ENCODE peak calls at places on chromosomes 7 and 10, in seven cellular contexts. One of them, this sample, is unnamed.

GRCh38 chr7:70380315-70381027 is 751.5 kb upstream of the GALNT17 start:
- DNase-seq in HFFc6: no peak
- DNase-seq in esophagus squamous epithelium: no peak
- DNase-seq in transverse colon: no peak
- DNase-seq in cardiac muscle cell: no peak
- DNase-seq in spleen: no peak
- DNase-seq in Calu3: no peak
- DNase-seq in this sample: no peak

GRCh38 chr7:21851445-21852043 is 94.2 kb downstream of the CDCA7L start:
- DNase-seq in HFFc6: no peak
- DNase-seq in esophagus squamous epithelium: no peak
- DNase-seq in transverse colon: no peak
- DNase-seq in cardiac muscle cell: no peak
- DNase-seq in spleen: no peak
- DNase-seq in Calu3: no peak
- DNase-seq in this sample: no peak

GRCh38 chr10:77497748-77498147 is 139.9 kb downstream of the KCNMA1 start:
- DNase-seq in HFFc6: no peak
- DNase-seq in esophagus squamous epithelium: no peak
- DNase-seq in transverse colon: no peak
- DNase-seq in cardiac muscle cell: no peak
- DNase-seq in spleen: no peak
- DNase-seq in Calu3: no peak
- DNase-seq in this sample: no peak

GRCh38 chr10:63629363-63630084 is 108.3 kb downstream of the REEP3 start:
- DNase-seq in HFFc6: peak
- DNase-seq in esophagus squamous epithelium: peak
- DNase-seq in transverse colon: peak
- DNase-seq in cardiac muscle cell: peak
- DNase-seq in spleen: peak
- DNase-seq in Calu3: peak
- DNase-seq in this sample: no peak

GRCh38 chr7:106599343-106599698 is 61.6 kb downstream of the CCDC71L start:
- DNase-seq in HFFc6: no peak
- DNase-seq in esophagus squamous epithelium: no peak
- DNase-seq in transverse colon: peak
- DNase-seq in cardiac muscle cell: no peak
- DNase-seq in spleen: no peak
- DNase-seq in Calu3: no peak
- DNase-seq in this sample: no peak

GRCh38 chr7:36906448-36906847 is 182.2 kb upstream of the AOAH start:
- DNase-seq in HFFc6: no peak
- DNase-seq in esophagus squamous epithelium: no peak
- DNase-seq in transverse colon: no peak
- DNase-seq in cardiac muscle cell: no peak
- DNase-seq in spleen: no peak
- DNase-seq in Calu3: no peak
- DNase-seq in this sample: no peak

GRCh38 chr7:119010635-119011034 is 786.1 kb downstream of the ANKRD7 start:
- DNase-seq in HFFc6: no peak
- DNase-seq in esophagus squamous epithelium: no peak
- DNase-seq in transverse colon: no peak
- DNase-seq in cardiac muscle cell: no peak
- DNase-seq in spleen: no peak
- DNase-seq in Calu3: no peak
- DNase-seq in this sample: no peak

GRCh38 chr7:85320699-85321476 is 134.0 kb upstream of the SEMA3D start:
- DNase-seq in HFFc6: no peak
- DNase-seq in esophagus squamous epithelium: no peak
- DNase-seq in transverse colon: no peak
- DNase-seq in cardiac muscle cell: no peak
- DNase-seq in spleen: no peak
- DNase-seq in Calu3: no peak
- DNase-seq in this sample: no peak

GRCh38 chr7:122628651-122629411 is 70.1 kb downstream of the RNF133 start:
- DNase-seq in HFFc6: no peak
- DNase-seq in esophagus squamous epithelium: no peak
- DNase-seq in transverse colon: no peak
- DNase-seq in cardiac muscle cell: no peak
- DNase-seq in spleen: no peak
- DNase-seq in Calu3: no peak
- DNase-seq in this sample: no peak

GRCh38 chr7:924541-925231 is 29.8 kb downstream of the ADAP1 start:
- DNase-seq in HFFc6: no peak
- DNase-seq in esophagus squamous epithelium: no peak
- DNase-seq in transverse colon: peak
- DNase-seq in cardiac muscle cell: no peak
- DNase-seq in spleen: peak
- DNase-seq in Calu3: peak
- DNase-seq in this sample: no peak

GRCh38 chr10:27258838-27259532 is 18.4 kb upstream of the ACBD5 start:
- DNase-seq in HFFc6: no peak
- DNase-seq in esophagus squamous epithelium: no peak
- DNase-seq in transverse colon: peak
- DNase-seq in cardiac muscle cell: peak
- DNase-seq in spleen: peak
- DNase-seq in Calu3: peak
- DNase-seq in this sample: no peak

GRCh38 chr7:128742206-128742605 is 3.0 kb downstream of the CALU start:
- DNase-seq in HFFc6: peak
- DNase-seq in esophagus squamous epithelium: no peak
- DNase-seq in transverse colon: no peak
- DNase-seq in cardiac muscle cell: no peak
- DNase-seq in spleen: no peak
- DNase-seq in Calu3: no peak
- DNase-seq in this sample: no peak

GRCh38 chr10:99658622-99659030 is 683 bp upstream of the ENTPD7 start:
- DNase-seq in HFFc6: peak
- DNase-seq in esophagus squamous epithelium: peak
- DNase-seq in transverse colon: peak
- DNase-seq in cardiac muscle cell: peak
- DNase-seq in spleen: peak
- DNase-seq in Calu3: no peak
- DNase-seq in this sample: no peak

GRCh38 chr10:125843603-125844329 is 20.4 kb downstream of the BCCIP start:
- DNase-seq in HFFc6: no peak
- DNase-seq in esophagus squamous epithelium: no peak
- DNase-seq in transverse colon: no peak
- DNase-seq in cardiac muscle cell: no peak
- DNase-seq in spleen: no peak
- DNase-seq in Calu3: no peak
- DNase-seq in this sample: no peak

GRCh38 chr10:78357027-78357672 is 323.5 kb downstream of the RPS24 start:
- DNase-seq in HFFc6: no peak
- DNase-seq in esophagus squamous epithelium: no peak
- DNase-seq in transverse colon: no peak
- DNase-seq in cardiac muscle cell: no peak
- DNase-seq in spleen: peak
- DNase-seq in Calu3: no peak
- DNase-seq in this sample: no peak

GRCh38 chr7:88218836-88219605 is 817 bp downstream of the SRI start:
- DNase-seq in HFFc6: peak
- DNase-seq in esophagus squamous epithelium: no peak
- DNase-seq in transverse colon: peak
- DNase-seq in cardiac muscle cell: peak
- DNase-seq in spleen: peak
- DNase-seq in Calu3: peak
- DNase-seq in this sample: no peak

GRCh38 chr7:155491812-155492211 is 33.9 kb downstream of the EN2 start:
- DNase-seq in HFFc6: no peak
- DNase-seq in esophagus squamous epithelium: no peak
- DNase-seq in transverse colon: no peak
- DNase-seq in cardiac muscle cell: no peak
- DNase-seq in spleen: no peak
- DNase-seq in Calu3: no peak
- DNase-seq in this sample: no peak

GRCh38 chr10:9069136-9069535 is 1014.6 kb downstream of the GATA3 start:
- DNase-seq in HFFc6: no peak
- DNase-seq in esophagus squamous epithelium: no peak
- DNase-seq in transverse colon: no peak
- DNase-seq in cardiac muscle cell: no peak
- DNase-seq in spleen: no peak
- DNase-seq in Calu3: no peak
- DNase-seq in this sample: no peak

GRCh38 chr10:130230611-130231010 is 94.4 kb downstream of the GLRX3 start:
- DNase-seq in HFFc6: no peak
- DNase-seq in esophagus squamous epithelium: no peak
- DNase-seq in transverse colon: no peak
- DNase-seq in cardiac muscle cell: no peak
- DNase-seq in spleen: peak
- DNase-seq in Calu3: no peak
- DNase-seq in this sample: no peak

GRCh38 chr10:94358480-94358879 is 4.3 kb downstream of the NOC3L start:
- DNase-seq in HFFc6: peak
- DNase-seq in esophagus squamous epithelium: no peak
- DNase-seq in transverse colon: no peak
- DNase-seq in cardiac muscle cell: no peak
- DNase-seq in spleen: no peak
- DNase-seq in Calu3: peak
- DNase-seq in this sample: no peak

DNA sequence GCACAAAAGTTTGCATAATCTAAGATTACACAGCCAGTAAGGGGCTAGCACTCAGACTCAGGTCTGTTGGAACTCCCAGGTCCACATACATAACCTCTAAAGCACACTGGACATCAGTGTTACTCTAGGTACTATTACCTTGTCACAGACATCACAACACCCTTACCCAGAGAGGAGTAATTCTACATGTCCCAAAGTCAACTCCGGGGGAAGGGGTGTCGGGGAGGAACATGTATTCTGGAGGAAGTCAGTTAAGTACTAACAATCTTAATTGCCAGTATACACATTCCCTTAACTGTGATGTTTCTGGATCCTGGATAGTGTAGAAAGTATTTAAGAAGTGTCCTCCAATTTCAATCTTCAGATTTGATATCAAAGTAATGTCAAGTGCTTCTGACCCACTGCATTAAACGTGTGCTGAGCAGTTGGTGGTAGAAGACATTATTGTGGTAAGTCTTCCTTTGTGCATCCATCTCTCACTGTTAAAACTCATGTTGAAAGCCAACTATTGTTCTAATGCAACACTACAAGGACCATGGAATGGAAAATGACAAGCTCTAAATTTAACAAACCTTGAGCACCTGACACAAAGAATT is 155.4 kb downstream of the CRPPA start:
- DNase-seq in HFFc6: no peak
- DNase-seq in esophagus squamous epithelium: no peak
- DNase-seq in transverse colon: no peak
- DNase-seq in cardiac muscle cell: no peak
- DNase-seq in spleen: no peak
- DNase-seq in Calu3: no peak
- DNase-seq in this sample: no peak
- TF ChIP-seq CTCF in HFFc6: no peak
- TF ChIP-seq CTCF in esophagus squamous epithelium: no peak
- TF ChIP-seq CTCF in transverse colon: no peak
- TF ChIP-seq CTCF in cardiac muscle cell: no peak
- TF ChIP-seq CTCF in spleen: no peak
- TF ChIP-seq CTCF in Calu3: no peak
- TF ChIP-seq CTCF in this sample: no peak

GRCh38 chr10:19811517-19811916 is 4.7 kb upstream of the PLXDC2 start:
- DNase-seq in HFFc6: peak
- DNase-seq in esophagus squamous epithelium: no peak
- DNase-seq in transverse colon: no peak
- DNase-seq in cardiac muscle cell: peak
- DNase-seq in spleen: no peak
- DNase-seq in Calu3: no peak
- DNase-seq in this sample: no peak
- TF ChIP-seq CTCF in HFFc6: peak
- TF ChIP-seq CTCF in esophagus squamous epithelium: no peak
- TF ChIP-seq CTCF in transverse colon: peak
- TF ChIP-seq CTCF in cardiac muscle cell: peak
- TF ChIP-seq CTCF in spleen: no peak
- TF ChIP-seq CTCF in Calu3: no peak
- TF ChIP-seq CTCF in this sample: peak

GRCh38 chr10:97069026-97069425 is 116.7 kb downstream of the SLIT1 start:
- DNase-seq in HFFc6: no peak
- DNase-seq in esophagus squamous epithelium: no peak
- DNase-seq in transverse colon: no peak
- DNase-seq in cardiac muscle cell: no peak
- DNase-seq in spleen: peak
- DNase-seq in Calu3: no peak
- DNase-seq in this sample: no peak
- TF ChIP-seq CTCF in HFFc6: no peak
- TF ChIP-seq CTCF in esophagus squamous epithelium: no peak
- TF ChIP-seq CTCF in transverse colon: no peak
- TF ChIP-seq CTCF in cardiac muscle cell: no peak
- TF ChIP-seq CTCF in spleen: no peak
- TF ChIP-seq CTCF in Calu3: no peak
- TF ChIP-seq CTCF in this sample: no peak

GRCh38 chr7:47758546-47758945 is 176.6 kb upstream of the TNS3 start:
- DNase-seq in HFFc6: peak
- DNase-seq in esophagus squamous epithelium: no peak
- DNase-seq in transverse colon: no peak
- DNase-seq in cardiac muscle cell: no peak
- DNase-seq in spleen: no peak
- DNase-seq in Calu3: no peak
- DNase-seq in this sample: no peak

GRCh38 chr7:47762746-47763062 is 180.8 kb upstream of the TNS3 start:
- DNase-seq in HFFc6: no peak
- DNase-seq in esophagus squamous epithelium: no peak
- DNase-seq in transverse colon: no peak
- DNase-seq in cardiac muscle cell: no peak
- DNase-seq in spleen: no peak
- DNase-seq in Calu3: no peak
- DNase-seq in this sample: no peak

GRCh38 chr7:47762207-47762606 is 180.3 kb upstream of the TNS3 start:
- DNase-seq in HFFc6: no peak
- DNase-seq in esophagus squamous epithelium: no peak
- DNase-seq in transverse colon: no peak
- DNase-seq in cardiac muscle cell: no peak
- DNase-seq in spleen: no peak
- DNase-seq in Calu3: no peak
- DNase-seq in this sample: no peak

GRCh38 chr7:47757946-47758371 is 176.0 kb upstream of the TNS3 start:
- DNase-seq in HFFc6: peak
- DNase-seq in esophagus squamous epithelium: no peak
- DNase-seq in transverse colon: peak
- DNase-seq in cardiac muscle cell: no peak
- DNase-seq in spleen: no peak
- DNase-seq in Calu3: no peak
- DNase-seq in this sample: no peak

DNA sequence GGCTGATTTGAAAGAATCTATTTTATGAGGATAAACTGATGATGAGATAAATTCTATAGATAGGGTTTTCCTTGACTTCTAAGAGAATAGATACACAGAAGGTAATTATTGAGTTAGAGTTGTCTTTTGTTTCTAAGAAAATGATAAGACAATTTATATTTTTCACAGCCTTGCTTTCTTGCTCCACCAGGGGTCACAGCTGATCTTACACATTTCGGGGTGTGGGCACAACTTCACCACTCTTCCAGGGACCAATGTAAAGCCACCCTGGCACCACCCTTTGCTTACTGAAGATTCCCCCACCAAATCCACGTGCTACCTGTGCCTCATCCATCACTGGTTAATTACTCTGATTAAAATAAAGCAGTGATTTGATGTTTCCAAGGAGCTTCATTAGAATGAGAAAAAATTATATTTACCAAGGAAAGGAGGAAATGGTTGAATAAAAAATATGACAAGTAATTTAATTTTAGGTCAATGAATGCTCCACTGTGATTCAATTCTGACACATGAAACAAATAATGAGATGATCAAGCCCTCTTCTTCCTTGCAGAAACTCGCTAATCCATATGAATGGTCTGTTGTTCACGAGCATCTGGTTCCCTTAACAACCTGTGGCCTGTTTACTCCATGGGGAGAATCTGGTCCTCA is 177.3 kb upstream of the TNS3 start:
- DNase-seq in HFFc6: no peak
- DNase-seq in esophagus squamous epithelium: no peak
- DNase-seq in transverse colon: no peak
- DNase-seq in cardiac muscle cell: no peak
- DNase-seq in spleen: no peak
- DNase-seq in Calu3: peak
- DNase-seq in this sample: no peak
- TF ChIP-seq CTCF in HFFc6: peak
- TF ChIP-seq CTCF in esophagus squamous epithelium: no peak
- TF ChIP-seq CTCF in transverse colon: no peak
- TF ChIP-seq CTCF in cardiac muscle cell: peak
- TF ChIP-seq CTCF in spleen: no peak
- TF ChIP-seq CTCF in Calu3: peak
- TF ChIP-seq CTCF in this sample: no peak